ENCODE peak calls at places on chromosomes 1 and 21, in eight cellular contexts. One of them, this sample, is unnamed.
A peak's percentile ranks its signal among the peaks of the same experiment; 100 is the strongest.

GRCh38 chr1:35845766-35846165 is 37.2 kb upstream of the AGO1 start:
- DNase-seq in kidney: no peak
- DNase-seq in suprapubic skin: no peak
- DNase-seq in A549: no peak
- DNase-seq in pancreas: no peak
- DNase-seq in PC-3: no peak
- DNase-seq in ovary: no peak
- DNase-seq in fibroblast of mammary gland: no peak
- DNase-seq in this sample: no peak

GRCh38 chr1:201734776-201735175 is 94.2 kb upstream of the IPO9 start:
- DNase-seq in kidney: no peak
- DNase-seq in suprapubic skin: no peak
- DNase-seq in A549: no peak
- DNase-seq in pancreas: no peak
- DNase-seq in PC-3: no peak
- DNase-seq in ovary: no peak
- DNase-seq in fibroblast of mammary gland: no peak
- DNase-seq in this sample: peak; percentile 81

GRCh38 chr1:215473943-215474342 is 93.2 kb upstream of the KCTD3 start:
- DNase-seq in kidney: no peak
- DNase-seq in suprapubic skin: no peak
- DNase-seq in A549: no peak
- DNase-seq in pancreas: no peak
- DNase-seq in PC-3: no peak
- DNase-seq in ovary: no peak
- DNase-seq in fibroblast of mammary gland: peak; percentile 57
- DNase-seq in this sample: peak; percentile 63

GRCh38 chr1:152447484-152447883 is 33.4 kb upstream of the CRNN start:
- DNase-seq in kidney: no peak
- DNase-seq in suprapubic skin: no peak
- DNase-seq in A549: no peak
- DNase-seq in pancreas: no peak
- DNase-seq in PC-3: no peak
- DNase-seq in ovary: no peak
- DNase-seq in fibroblast of mammary gland: no peak
- DNase-seq in this sample: no peak

GRCh38 chr1:240555524-240555923 is 56.4 kb downstream of the GREM2 start:
- DNase-seq in kidney: no peak
- DNase-seq in suprapubic skin: no peak
- DNase-seq in A549: no peak
- DNase-seq in pancreas: no peak
- DNase-seq in PC-3: no peak
- DNase-seq in ovary: no peak
- DNase-seq in fibroblast of mammary gland: peak; percentile 45
- DNase-seq in this sample: no peak

GRCh38 chr1:231226161-231226560 is 14.9 kb upstream of the GNPAT start:
- DNase-seq in kidney: no peak
- DNase-seq in suprapubic skin: no peak
- DNase-seq in A549: no peak
- DNase-seq in pancreas: no peak
- DNase-seq in PC-3: no peak
- DNase-seq in ovary: no peak
- DNase-seq in fibroblast of mammary gland: no peak
- DNase-seq in this sample: no peak

GRCh38 chr1:84571150-84571535 is 3.1 kb downstream of the CTBS start:
- DNase-seq in kidney: no peak
- DNase-seq in suprapubic skin: no peak
- DNase-seq in A549: no peak
- DNase-seq in pancreas: no peak
- DNase-seq in PC-3: peak; percentile 73
- DNase-seq in ovary: no peak
- DNase-seq in fibroblast of mammary gland: peak; percentile 74
- DNase-seq in this sample: no peak

GRCh38 chr1:227785812-227786608 is 29.5 kb upstream of the PRSS38 start:
- DNase-seq in kidney: no peak
- DNase-seq in suprapubic skin: peak; percentile 46
- DNase-seq in A549: no peak
- DNase-seq in pancreas: no peak
- DNase-seq in PC-3: no peak
- DNase-seq in ovary: no peak
- DNase-seq in fibroblast of mammary gland: no peak
- DNase-seq in this sample: no peak

GRCh38 chr1:1318777-1319645 is 5.4 kb downstream of the INTS11 start:
- DNase-seq in kidney: no peak
- DNase-seq in suprapubic skin: no peak
- DNase-seq in A549: no peak
- DNase-seq in pancreas: no peak
- DNase-seq in PC-3: no peak
- DNase-seq in ovary: no peak
- DNase-seq in fibroblast of mammary gland: no peak
- DNase-seq in this sample: no peak

GRCh38 chr1:54851406-54851805 is 35.6 kb downstream of the DHCR24 start:
- DNase-seq in kidney: no peak
- DNase-seq in suprapubic skin: peak; percentile 59
- DNase-seq in A549: no peak
- DNase-seq in pancreas: no peak
- DNase-seq in PC-3: no peak
- DNase-seq in ovary: no peak
- DNase-seq in fibroblast of mammary gland: no peak
- DNase-seq in this sample: no peak

GRCh38 chr1:91749690-91750335 is 136.1 kb downstream of the TGFBR3 start:
- DNase-seq in kidney: no peak
- DNase-seq in suprapubic skin: no peak
- DNase-seq in A549: no peak
- DNase-seq in pancreas: no peak
- DNase-seq in PC-3: no peak
- DNase-seq in ovary: no peak
- DNase-seq in fibroblast of mammary gland: no peak
- DNase-seq in this sample: no peak

GRCh38 chr1:6483010-6483760 is 8.3 kb downstream of the PLEKHG5 start:
- DNase-seq in kidney: peak; percentile 56
- DNase-seq in suprapubic skin: no peak
- DNase-seq in A549: no peak
- DNase-seq in pancreas: peak; percentile 12
- DNase-seq in PC-3: no peak
- DNase-seq in ovary: no peak
- DNase-seq in fibroblast of mammary gland: no peak
- DNase-seq in this sample: no peak

GRCh38 chr1:30679201-30679975 is 44.0 kb downstream of the MATN1 start:
- DNase-seq in kidney: peak; percentile 49
- DNase-seq in suprapubic skin: no peak
- DNase-seq in A549: no peak
- DNase-seq in pancreas: no peak
- DNase-seq in PC-3: no peak
- DNase-seq in ovary: peak; percentile 7
- DNase-seq in fibroblast of mammary gland: no peak
- DNase-seq in this sample: no peak

GRCh38 chr1:74733616-74734484 is 898 bp downstream of the TYW3 start:
- DNase-seq in kidney: no peak
- DNase-seq in suprapubic skin: no peak
- DNase-seq in A549: peak; percentile 26
- DNase-seq in pancreas: no peak
- DNase-seq in PC-3: peak; percentile 81
- DNase-seq in ovary: no peak
- DNase-seq in fibroblast of mammary gland: peak; percentile 82
- DNase-seq in this sample: peak; percentile 74

GRCh38 chr1:155070721-155071556 is 7.4 kb downstream of the EFNA4 start:
- DNase-seq in kidney: peak; percentile 89
- DNase-seq in suprapubic skin: peak; percentile 88
- DNase-seq in A549: no peak
- DNase-seq in pancreas: peak; percentile 77
- DNase-seq in PC-3: peak; percentile 93
- DNase-seq in ovary: peak; percentile 87
- DNase-seq in fibroblast of mammary gland: peak; percentile 71
- DNase-seq in this sample: peak; percentile 75

GRCh38 chr1:74432325-74432724 is 80.1 kb downstream of the LRRC53 start:
- DNase-seq in kidney: no peak
- DNase-seq in suprapubic skin: no peak
- DNase-seq in A549: no peak
- DNase-seq in pancreas: no peak
- DNase-seq in PC-3: no peak
- DNase-seq in ovary: no peak
- DNase-seq in fibroblast of mammary gland: no peak
- DNase-seq in this sample: no peak

GRCh38 chr1:77825356-77825709 is 45.9 kb downstream of the MIGA1 start:
- DNase-seq in kidney: no peak
- DNase-seq in suprapubic skin: no peak
- DNase-seq in A549: no peak
- DNase-seq in pancreas: peak; percentile 25
- DNase-seq in PC-3: peak; percentile 74
- DNase-seq in ovary: no peak
- DNase-seq in fibroblast of mammary gland: peak; percentile 91
- DNase-seq in this sample: peak; percentile 90

GRCh38 chr1:94160811-94161210 is 39.9 kb upstream of the ABCA4 start:
- DNase-seq in kidney: no peak
- DNase-seq in suprapubic skin: no peak
- DNase-seq in A549: no peak
- DNase-seq in pancreas: no peak
- DNase-seq in PC-3: peak; percentile 50
- DNase-seq in ovary: no peak
- DNase-seq in fibroblast of mammary gland: peak; percentile 88
- DNase-seq in this sample: peak; percentile 61

GRCh38 chr1:90724361-90724760 is 7.3 kb upstream of the BARHL2 start:
- DNase-seq in kidney: no peak
- DNase-seq in suprapubic skin: no peak
- DNase-seq in A549: no peak
- DNase-seq in pancreas: no peak
- DNase-seq in PC-3: no peak
- DNase-seq in ovary: no peak
- DNase-seq in fibroblast of mammary gland: no peak
- DNase-seq in this sample: no peak

GRCh38 chr1:28807986-28808385 is 4.0 kb upstream of the OPRD1 start:
- DNase-seq in kidney: no peak
- DNase-seq in suprapubic skin: no peak
- DNase-seq in A549: no peak
- DNase-seq in pancreas: no peak
- DNase-seq in PC-3: no peak
- DNase-seq in ovary: no peak
- DNase-seq in fibroblast of mammary gland: no peak
- DNase-seq in this sample: no peak

GRCh38 chr1:74467786-74468377 is 44.5 kb downstream of the LRRC53 start:
- DNase-seq in kidney: no peak
- DNase-seq in suprapubic skin: no peak
- DNase-seq in A549: no peak
- DNase-seq in pancreas: no peak
- DNase-seq in PC-3: peak; percentile 44
- DNase-seq in ovary: no peak
- DNase-seq in fibroblast of mammary gland: peak; percentile 33
- DNase-seq in this sample: no peak

GRCh38 chr1:44775930-44776748 is 799 bp downstream of the RPS8 start:
- DNase-seq in kidney: peak; percentile 85
- DNase-seq in suprapubic skin: peak; percentile 79
- DNase-seq in A549: no peak
- DNase-seq in pancreas: peak; percentile 47
- DNase-seq in PC-3: peak; percentile 17
- DNase-seq in ovary: no peak
- DNase-seq in fibroblast of mammary gland: no peak
- DNase-seq in this sample: peak; percentile 27

GRCh38 chr1:219837274-219837993 is 90.9 kb downstream of the SLC30A10 start:
- DNase-seq in kidney: no peak
- DNase-seq in suprapubic skin: no peak
- DNase-seq in A549: peak; percentile 37
- DNase-seq in pancreas: no peak
- DNase-seq in PC-3: peak; percentile 91
- DNase-seq in ovary: no peak
- DNase-seq in fibroblast of mammary gland: peak; percentile 63
- DNase-seq in this sample: peak; percentile 56

GRCh38 chr1:182253319-182253718 is 138.3 kb downstream of the GLUL start:
- DNase-seq in kidney: no peak
- DNase-seq in suprapubic skin: no peak
- DNase-seq in A549: no peak
- DNase-seq in pancreas: no peak
- DNase-seq in PC-3: no peak
- DNase-seq in ovary: no peak
- DNase-seq in fibroblast of mammary gland: no peak
- DNase-seq in this sample: no peak
- H3K4me3 ChIP-seq in kidney: no peak overlapping the region
- H3K4me3 ChIP-seq in suprapubic skin: no peak overlapping the region
- H3K4me3 ChIP-seq in A549: no peak overlapping the region
- H3K4me3 ChIP-seq in pancreas: no peak overlapping the region
- H3K4me3 ChIP-seq in PC-3: no peak overlapping the region
- H3K4me3 ChIP-seq in ovary: no peak overlapping the region
- H3K4me3 ChIP-seq in fibroblast of mammary gland: no peak overlapping the region
- H3K4me3 ChIP-seq in this sample: no peak overlapping the region

GRCh38 chr1:224378855-224379631 is 22.4 kb downstream of the CNIH4 start:
- DNase-seq in kidney: no peak
- DNase-seq in suprapubic skin: no peak
- DNase-seq in A549: no peak
- DNase-seq in pancreas: no peak
- DNase-seq in PC-3: no peak
- DNase-seq in ovary: no peak
- DNase-seq in fibroblast of mammary gland: no peak
- DNase-seq in this sample: peak; percentile 12
- TF ChIP-seq CTCF in kidney: no peak
- TF ChIP-seq CTCF in suprapubic skin: no peak
- TF ChIP-seq CTCF in A549: no peak
- TF ChIP-seq CTCF in pancreas: no peak
- TF ChIP-seq CTCF in PC-3: no peak
- TF ChIP-seq CTCF in ovary: no peak
- TF ChIP-seq CTCF in fibroblast of mammary gland: no peak
- TF ChIP-seq CTCF in this sample: no peak

GRCh38 chr21:43287111-43287973 is 118.5 kb downstream of the CRYAA start:
- DNase-seq in kidney: peak; percentile 52
- DNase-seq in suprapubic skin: no peak
- DNase-seq in A549: no peak
- DNase-seq in pancreas: peak; percentile 5
- DNase-seq in PC-3: peak; percentile 87
- DNase-seq in ovary: peak; percentile 6
- DNase-seq in fibroblast of mammary gland: no peak
- DNase-seq in this sample: no peak
- H3K4me3 ChIP-seq in kidney: no peak overlapping the region
- H3K4me3 ChIP-seq in suprapubic skin: no peak overlapping the region
- H3K4me3 ChIP-seq in A549: no peak overlapping the region
- H3K4me3 ChIP-seq in pancreas: no peak overlapping the region
- H3K4me3 ChIP-seq in PC-3: peak overlapping the region; percentile 39
- H3K4me3 ChIP-seq in ovary: no peak overlapping the region
- H3K4me3 ChIP-seq in fibroblast of mammary gland: no peak overlapping the region
- H3K4me3 ChIP-seq in this sample: no peak overlapping the region

GRCh38 chr1:24778141-24778540 is 32.9 kb downstream of the CLIC4 start:
- DNase-seq in kidney: no peak
- DNase-seq in suprapubic skin: no peak
- DNase-seq in A549: no peak
- DNase-seq in pancreas: no peak
- DNase-seq in PC-3: no peak
- DNase-seq in ovary: no peak
- DNase-seq in fibroblast of mammary gland: no peak
- DNase-seq in this sample: no peak

GRCh38 chr1:24782689-24783088 is 37.4 kb downstream of the CLIC4 start:
- DNase-seq in kidney: no peak
- DNase-seq in suprapubic skin: no peak
- DNase-seq in A549: no peak
- DNase-seq in pancreas: no peak
- DNase-seq in PC-3: no peak
- DNase-seq in ovary: no peak
- DNase-seq in fibroblast of mammary gland: no peak
- DNase-seq in this sample: no peak

GRCh38 chr1:24776821-24777220 is 31.6 kb downstream of the CLIC4 start:
- DNase-seq in kidney: no peak
- DNase-seq in suprapubic skin: no peak
- DNase-seq in A549: no peak
- DNase-seq in pancreas: no peak
- DNase-seq in PC-3: no peak
- DNase-seq in ovary: no peak
- DNase-seq in fibroblast of mammary gland: no peak
- DNase-seq in this sample: no peak

GRCh38 chr1:24783713-24784112 is 38.5 kb downstream of the CLIC4 start:
- DNase-seq in kidney: no peak
- DNase-seq in suprapubic skin: no peak
- DNase-seq in A549: no peak
- DNase-seq in pancreas: no peak
- DNase-seq in PC-3: no peak
- DNase-seq in ovary: no peak
- DNase-seq in fibroblast of mammary gland: no peak
- DNase-seq in this sample: no peak

GRCh38 chr1:24779689-24780464 is 34.6 kb downstream of the CLIC4 start:
- DNase-seq in kidney: no peak
- DNase-seq in suprapubic skin: no peak
- DNase-seq in A549: no peak
- DNase-seq in pancreas: no peak
- DNase-seq in PC-3: no peak
- DNase-seq in ovary: no peak
- DNase-seq in fibroblast of mammary gland: no peak
- DNase-seq in this sample: no peak
- TF ChIP-seq CTCF in kidney: peak; percentile 4
- TF ChIP-seq CTCF in suprapubic skin: no peak
- TF ChIP-seq CTCF in A549: no peak
- TF ChIP-seq CTCF in pancreas: no peak
- TF ChIP-seq CTCF in PC-3: peak; percentile 26
- TF ChIP-seq CTCF in ovary: no peak
- TF ChIP-seq CTCF in fibroblast of mammary gland: peak; percentile 7
- TF ChIP-seq CTCF in this sample: peak; percentile 6

This sample was measured in fibroblast of villous mesenchyme.